ENCODE peak calls at places on chromosomes 4 and X, in ten cellular contexts. V, L, H, X, J, B, M, N, D and Q are unnamed samples.

GRCh38 chrX:105701310-105702052 is 120.9 kb upstream of the NRK start:
- DNase-seq in H (no peak), V (no peak), M (no peak), B (no peak), L (no peak), J (no peak), N (no peak), X (no peak), D (no peak), Q (no peak)

GRCh38 chrX:13770013-13770412 is 35.5 kb downstream of the OFD1 start:
- DNase-seq in H (no peak), L (no peak), D (no peak), N (no peak), J (no peak), X (no peak), B (no peak), M (no peak), V (no peak), Q (no peak)

GRCh38 chr4:5960197-5960880 is 57.9 kb downstream of the C4orf50 start:
- DNase-seq in J (no peak), B (no peak), N (no peak), X (no peak), M (no peak), L (no peak), D (no peak), H (peak; percentile 55), V (no peak), Q (peak; percentile 10)

GRCh38 chr4:151646322-151646721 is 114.5 kb downstream of the GATB start:
- DNase-seq in X (no peak), N (no peak), L (no peak), V (no peak), D (no peak), M (no peak), J (no peak), H (no peak), B (no peak), Q (no peak)

GRCh38 chr4:17358236-17358635 is 153.7 kb downstream of the QDPR start:
- DNase-seq in B (no peak), V (no peak), N (no peak), H (no peak), D (no peak), M (no peak), J (no peak), L (no peak), X (no peak), Q (no peak)

GRCh38 chr4:3384771-3385701 is 56.7 kb upstream of the HGFAC start:
- DNase-seq in D (no peak), V (no peak), X (peak; percentile 67), B (no peak), H (no peak), L (no peak), M (peak; percentile 87), J (no peak), N (no peak), Q (no peak)

GRCh38 chr4:6419452-6420028 is 52.9 kb downstream of the PPP2R2C start:
- DNase-seq in N (no peak), L (no peak), B (no peak), M (no peak), X (no peak), D (peak; percentile 65), V (no peak), J (no peak), H (no peak), Q (no peak)

GRCh38 chr4:156169011-156169410 is 215.3 kb upstream of the CTSO start:
- DNase-seq in B (no peak), L (no peak), J (peak; percentile 19), N (no peak), V (peak; percentile 7), D (peak; percentile 70), M (no peak), H (no peak), X (peak; percentile 26), Q (no peak)

GRCh38 chr4:159401791-159402380 is 299.0 kb downstream of the RAPGEF2 start:
- DNase-seq in L (no peak), D (no peak), X (no peak), J (no peak), B (no peak), H (no peak), V (no peak), M (no peak), N (no peak), Q (no peak)

GRCh38 chr4:26879805-26880204 is 19.2 kb downstream of the STIM2 start:
- DNase-seq in B (no peak), J (no peak), L (no peak), X (no peak), N (no peak), V (no peak), D (no peak), H (no peak), M (no peak), Q (no peak)

GRCh38 chr4:4762909-4763814 is 96.3 kb upstream of the MSX1 start:
- DNase-seq in J (peak; percentile 98), V (peak; percentile 18), L (no peak), X (no peak), M (no peak), H (no peak), B (no peak), D (no peak), N (no peak), Q (no peak)

GRCh38 chrX:18377802-18378201 is 23.3 kb upstream of the SCML2 start:
- DNase-seq in V (no peak), B (no peak), X (no peak), L (no peak), H (no peak), N (no peak), M (no peak), D (no peak), J (peak; percentile 29), Q (peak; percentile 27)

GRCh38 chr4:4575284-4576211 is 33.7 kb upstream of the STX18 start:
- DNase-seq in D (peak; percentile 40), V (peak; percentile 51), X (peak; percentile 48), N (peak; percentile 33), M (peak; percentile 86), B (no peak), L (no peak), J (peak; percentile 33), H (peak; percentile 83), Q (peak; percentile 66)

GRCh38 chrX:33078273-33078672 is 133.1 kb downstream of the DMD start:
- DNase-seq in N (no peak), H (no peak), X (no peak), J (no peak), L (no peak), D (no peak), M (no peak), V (no peak), B (no peak), Q (no peak)

GRCh38 chrX:22690116-22690515 is 309.6 kb upstream of the DDX53 start:
- DNase-seq in D (peak; percentile 32), V (no peak), M (no peak), H (no peak), X (peak; percentile 5), L (no peak), N (no peak), J (no peak), B (no peak), Q (no peak)

GRCh38 chrX:149497626-149498025 is 7.5 kb downstream of the IDS start:
- DNase-seq in V (no peak), M (no peak), H (no peak), L (no peak), J (no peak), X (no peak), N (no peak), D (no peak), B (no peak), Q (no peak)

GRCh38 chr4:32010221-32010620 is 1290.1 kb downstream of the PCDH7 start:
- DNase-seq in J (no peak), B (no peak), X (no peak), N (no peak), H (no peak), D (no peak), M (no peak), L (no peak), V (no peak), Q (no peak)

GRCh38 chrX:1778817-1779216 is 164.0 kb downstream of the ASMT start:
- DNase-seq in M (no peak), D (no peak), L (no peak), N (no peak), H (no peak), B (no peak), X (no peak), V (no peak), J (peak; percentile 24), Q (no peak)

GRCh38 chr4:85398276-85398675 is 76.7 kb upstream of the ARHGAP24 start:
- DNase-seq in X (peak; percentile 44), B (no peak), J (no peak), H (no peak), D (peak; percentile 16), N (no peak), L (no peak), V (no peak), M (no peak), Q (no peak)

GRCh38 chrX:53882331-53882730 is 161.9 kb downstream of the PHF8 start:
- DNase-seq in M (no peak), D (no peak), V (no peak), H (no peak), J (no peak), X (no peak), N (no peak), L (no peak), B (no peak), Q (no peak)

GRCh38 chrX:44897539-44897938 is 24.6 kb downstream of the KDM6A start:
- DNase-seq in N (no peak), J (no peak), D (no peak), B (no peak), X (no peak), M (no peak), L (no peak), H (no peak), V (no peak), Q (no peak)
- H3K27ac ChIP-seq in N (no peak overlapping the region), J (no peak overlapping the region), D (no peak overlapping the region), B (no peak overlapping the region), X (no peak overlapping the region), M (no peak overlapping the region), L (no peak overlapping the region), H (no peak overlapping the region), V (no peak overlapping the region), Q (no peak overlapping the region)

GRCh38 chr4:175411251-175411650 is 400.8 kb downstream of the GPM6A start:
- DNase-seq in J (no peak), H (no peak), B (no peak), D (no peak), L (no peak), M (no peak), N (no peak), V (no peak), X (no peak), Q (no peak)

GRCh38 chr4:175405961-175406360 is 406.1 kb downstream of the GPM6A start:
- DNase-seq in H (no peak), N (no peak), B (no peak), X (no peak), V (no peak), L (no peak), J (no peak), M (no peak), D (no peak), Q (no peak)
- TF ChIP-seq POLR2A in H (no peak), N (no peak), B (no peak), X (no peak), V (no peak), L (no peak), J (no peak), M (no peak), D (no peak), Q (no peak)

GRCh38 chr4:139506774-139507173 is 49.2 kb downstream of the SETD7 start:
- DNase-seq in X (peak; percentile 21), M (no peak), V (no peak), N (no peak), B (no peak), H (no peak), D (no peak), J (no peak), L (no peak), Q (no peak)
- H3K36me3 ChIP-seq in X (peaks cover 65% of the 10 kb centered on the region), M (peaks cover 60% of the 10 kb centered on the region), V (no peaks in the 10 kb centered on the region), N (no peaks in the 10 kb centered on the region), B (no peaks in the 10 kb centered on the region), H (peaks cover 47% of the 10 kb centered on the region), D (no peaks in the 10 kb centered on the region), J (peaks cover 9% of the 10 kb centered on the region), L (no peaks in the 10 kb centered on the region), Q (peaks cover 61% of the 10 kb centered on the region)

GRCh38 chr4:175540732-175541131 is 271.3 kb downstream of the GPM6A start:
- DNase-seq in B (no peak), D (no peak), H (no peak), M (no peak), V (no peak), X (no peak), L (no peak), J (no peak), N (no peak), Q (no peak)
- H3K27ac ChIP-seq in B (no peak overlapping the region), D (no peak overlapping the region), H (no peak overlapping the region), M (no peak overlapping the region), V (no peak overlapping the region), X (no peak overlapping the region), L (no peak overlapping the region), J (no peak overlapping the region), N (no peak overlapping the region), Q (no peak overlapping the region)